ENCODE peak calls at places on chromosomes 4 and X, in six cellular contexts. E, Q, M, U, G and J are unnamed samples.

GRCh38 chrX:48903290-48903689 is 5.6 kb downstream of the PQBP1 start:
- DNase-seq in E (no peak), Q (no peak), M (no peak), U (no peak), G (no peak), J (no peak)

GRCh38 chr4:153927546-153927945 is 138.7 kb upstream of the SFRP2 start:
- DNase-seq in E (no peak), Q (no peak), M (no peak), U (no peak), G (no peak), J (no peak)

GRCh38 chrX:141278306-141278705 is 36.0 kb upstream of the SPANXC start:
- DNase-seq in E (peak; percentile 48), Q (peak; percentile 6), M (peak; percentile 28), U (peak; percentile 0), G (peak; percentile 21), J (peak; percentile 30)

GRCh38 chr4:2091990-2092652 is 33.0 kb downstream of the NAT8L start:
- DNase-seq in E (no peak), Q (no peak), M (no peak), U (no peak), G (no peak), J (no peak)

GRCh38 chr4:43425206-43425605 is 532.7 kb downstream of the GRXCR1 start:
- DNase-seq in E (no peak), Q (no peak), M (no peak), U (no peak), G (peak; percentile 39), J (no peak)

GRCh38 chrX:48472851-48473717 is 2.9 kb upstream of the FTSJ1 start:
- DNase-seq in E (peak; percentile 29), Q (no peak), M (no peak), U (no peak), G (no peak), J (no peak)

GRCh38 chr4:5566991-5567390 is 141.4 kb downstream of the EVC2 start:
- DNase-seq in E (no peak), Q (no peak), M (no peak), U (no peak), G (no peak), J (no peak)

GRCh38 chrX:46327229-46328081 is 217.8 kb downstream of the ZNF674 start:
- DNase-seq in E (peak; percentile 96), Q (no peak), M (peak; percentile 1), U (peak; percentile 76), G (peak; percentile 5), J (peak; percentile 93)

GRCh38 chrX:94053575-94053974 is 379.6 kb downstream of the FAM133A start:
- DNase-seq in E (no peak), Q (no peak), M (no peak), U (no peak), G (peak; percentile 59), J (no peak)

DNA sequence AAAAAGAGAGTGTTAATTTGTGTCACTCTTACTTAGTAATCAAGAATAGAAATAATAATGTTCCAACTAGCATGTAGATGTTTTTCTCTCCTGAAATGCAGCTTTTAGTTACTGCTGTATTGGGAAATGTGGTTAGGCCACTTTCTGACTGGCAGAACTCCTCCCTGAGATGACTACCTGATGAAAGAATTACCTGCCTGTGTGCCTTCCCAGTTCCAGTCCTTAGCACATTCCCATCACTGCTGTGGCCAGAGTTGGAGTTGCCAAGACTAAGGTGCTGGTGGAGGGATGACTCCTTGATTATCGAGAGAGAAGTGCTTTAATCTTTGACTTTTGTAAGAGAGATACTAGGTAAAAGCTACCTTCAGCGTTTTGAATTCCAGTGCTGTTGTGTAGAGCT is 9.5 kb downstream of the GAB1 start:
- DNase-seq in E (peak; percentile 91), Q (no peak), M (no peak), U (no peak), G (peak; percentile 97), J (no peak)
- H3K4me2 ChIP-seq in E (no peak overlapping the region), Q (no peak overlapping the region), M (no peak overlapping the region), U (no peak overlapping the region), G (peak overlapping the region; percentile 7), J (no peak overlapping the region)

DNA sequence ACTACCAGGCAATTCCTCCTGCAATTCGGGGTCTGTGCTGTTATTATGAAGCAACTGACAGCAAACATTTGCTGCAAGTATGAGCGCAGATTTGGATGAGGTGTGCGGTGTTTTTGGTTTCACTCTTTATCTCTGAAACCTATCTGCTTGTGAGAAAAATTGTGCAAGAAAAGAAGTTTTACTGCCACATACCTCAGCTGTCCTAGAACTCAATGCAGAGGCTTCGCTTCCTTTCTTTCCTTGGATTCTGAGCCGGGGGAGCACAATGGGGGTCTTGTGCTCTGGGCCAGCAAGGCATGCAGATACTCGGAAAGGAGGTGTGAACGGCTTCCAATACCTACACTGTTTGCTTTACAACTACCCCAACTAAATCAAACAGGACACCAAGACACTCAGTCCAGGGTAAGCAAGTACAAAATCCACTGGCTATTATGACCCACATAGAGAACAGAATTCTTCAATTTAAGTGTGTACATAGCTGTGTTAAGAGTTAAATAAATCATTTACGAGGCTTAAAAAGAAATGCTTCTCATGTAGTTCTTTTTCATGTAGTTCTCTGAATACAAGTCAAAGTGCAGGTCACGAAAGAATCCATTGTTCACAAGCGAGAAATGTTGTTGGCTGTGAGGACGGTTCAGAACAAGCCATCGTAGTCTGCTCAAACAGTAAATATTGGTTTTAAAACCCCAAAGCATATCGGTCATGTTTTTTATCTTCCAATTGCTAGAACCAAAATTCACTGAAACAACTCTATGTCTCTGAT is 1.1 kb downstream of the SORBS2 start:
- DNase-seq in E (peak; percentile 79), Q (no peak), M (no peak), U (peak; percentile 58), G (peak; percentile 47), J (no peak)
- H2BK5ac ChIP-seq in E (no peak overlapping the region), Q (no peak overlapping the region), M (no peak overlapping the region), U (no peak overlapping the region), G (no peak overlapping the region), J (no peak overlapping the region)

GRCh38 chrX:15931362-15931761 is 76.7 kb upstream of the AP1S2 start:
- DNase-seq in E (no peak), Q (no peak), M (no peak), U (no peak), G (no peak), J (no peak)
- H2BK120ac ChIP-seq in E (peak overlapping the region; percentile 51), Q (peak overlapping the region; percentile 13), M (no peak overlapping the region), U (no peak overlapping the region), G (no peak overlapping the region), J (no peak overlapping the region)

GRCh38 chr4:76168688-76169087 is 20.5 kb upstream of the NUP54 start:
- DNase-seq in E (no peak), Q (no peak), M (no peak), U (no peak), G (no peak), J (no peak)
- H3K4me2 ChIP-seq in E (no peak overlapping the region), Q (no peak overlapping the region), M (no peak overlapping the region), U (no peak overlapping the region), G (no peak overlapping the region), J (no peak overlapping the region)

GRCh38 chr4:139783761-139784484 is 118.3 kb downstream of the MGST2 start:
- DNase-seq in E (peak; percentile 70), Q (no peak), M (no peak), U (no peak), G (peak; percentile 80), J (no peak)
- H2BK5ac ChIP-seq in E (no peak overlapping the region), Q (no peak overlapping the region), M (no peak overlapping the region), U (no peak overlapping the region), G (peak overlapping the region; percentile 22), J (no peak overlapping the region)

GRCh38 chrX:2185341-2186082 is 315.3 kb downstream of the DHRSX start:
- DNase-seq in E (peak; percentile 25), Q (no peak), M (no peak), U (no peak), G (no peak), J (no peak)

GRCh38 chrX:2188840-2189239 is 311.9 kb downstream of the DHRSX start:
- DNase-seq in E (no peak), Q (no peak), M (no peak), U (no peak), G (no peak), J (no peak)

GRCh38 chrX:2184089-2184488 is 316.7 kb downstream of the DHRSX start:
- DNase-seq in E (no peak), Q (no peak), M (no peak), U (no peak), G (no peak), J (no peak)

GRCh38 chrX:2188316-2188715 is 312.5 kb downstream of the DHRSX start:
- DNase-seq in E (peak; percentile 79), Q (no peak), M (no peak), U (no peak), G (no peak), J (no peak)

GRCh38 chrX:2187352-2188115 is 313.2 kb downstream of the DHRSX start:
- DNase-seq in E (no peak), Q (no peak), M (no peak), U (no peak), G (no peak), J (no peak)
- H2BK120ac ChIP-seq in E (no peak overlapping the region), Q (no peak overlapping the region), M (no peak overlapping the region), U (no peak overlapping the region), G (no peak overlapping the region), J (no peak overlapping the region)

DNA sequence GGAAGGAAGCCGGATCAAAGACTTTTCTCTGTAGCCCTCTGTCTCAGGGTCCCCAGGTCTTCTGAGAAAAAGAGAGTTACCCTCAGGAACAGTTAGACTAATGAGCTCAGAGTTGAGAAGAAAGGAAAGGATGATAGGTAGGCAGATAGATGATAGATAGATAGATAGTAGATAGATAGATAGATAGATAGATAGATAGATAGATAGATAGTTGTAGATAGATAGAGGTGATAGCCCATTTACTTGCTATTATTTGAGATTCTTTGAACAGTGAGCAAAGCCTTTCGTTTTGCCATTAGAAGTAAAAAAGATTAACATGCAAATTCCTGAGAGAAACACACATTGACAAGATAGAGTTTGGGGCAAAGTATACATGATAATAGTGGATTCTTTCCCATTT is 86.9 kb upstream of the KIT start:
- DNase-seq in E (no peak), Q (no peak), M (no peak), U (no peak), G (no peak), J (no peak)
- H3K4me2 ChIP-seq in E (no peak overlapping the region), Q (no peak overlapping the region), M (no peak overlapping the region), U (no peak overlapping the region), G (no peak overlapping the region), J (no peak overlapping the region)